ENCODE peak calls at places on chromosomes 1 and 21, in six cellular contexts. S, C, I, Z, R and K are unnamed samples.

GRCh38 chr1:167770127-167770526 is 48.3 kb downstream of the MPZL1 start:
- DNase-seq in Z (no peak), C (no peak), I (no peak), S (no peak), R (no peak), K (no peak)

GRCh38 chr1:239262538-239262937 is 123.8 kb upstream of the CHRM3 start:
- DNase-seq in R (no peak), Z (no peak), S (no peak), I (no peak), C (no peak), K (no peak)

GRCh38 chr1:92038695-92039346 is 9.0 kb downstream of the EPHX4 start:
- DNase-seq in Z (no peak), C (no peak), S (no peak), R (no peak), I (no peak), K (no peak)

GRCh38 chr21:46639489-46640386 is 4.3 kb downstream of the PRMT2 start:
- DNase-seq in C (no peak), I (no peak), R (no peak), S (no peak), Z (no peak), K (peak)

GRCh38 chr1:31633117-31633516 is 11.6 kb downstream of the PEF1 start:
- DNase-seq in R (no peak), S (no peak), I (no peak), Z (no peak), C (no peak), K (peak)

GRCh38 chr1:21072721-21073120 is 104.0 kb downstream of the EIF4G3 start:
- DNase-seq in I (no peak), S (no peak), R (peak), Z (no peak), C (no peak), K (no peak)

GRCh38 chr1:244614113-244614836 is 38.7 kb upstream of the DESI2 start:
- DNase-seq in S (no peak), C (no peak), I (no peak), Z (no peak), R (no peak), K (peak)

GRCh38 chr1:229756666-229757065 is 130.6 kb downstream of the URB2 start:
- DNase-seq in C (no peak), Z (no peak), I (no peak), R (peak), S (no peak), K (peak)

GRCh38 chr1:58815680-58816071 is 31.8 kb upstream of the JUN start:
- DNase-seq in I (no peak), C (peak), Z (peak), R (no peak), S (peak), K (peak)

GRCh38 chr1:230072296-230072695 is 5.3 kb downstream of the GALNT2 start:
- DNase-seq in C (no peak), S (no peak), R (no peak), I (no peak), Z (no peak), K (no peak)

GRCh38 chr1:227885648-227886502 is 61.9 kb downstream of the WNT9A start:
- DNase-seq in Z (peak), C (peak), I (no peak), S (peak), R (no peak), K (peak)